ENCODE peak calls at places on chromosomes 16 and 17, in four cellular contexts. One of them, this sample, is unnamed.

GRCh38 chr16:23114131-23114904 is 34.9 kb downstream of the USP31 start:
- DNase-seq in K562: no peak
- DNase-seq in GM12878: no peak
- DNase-seq in HL-60: no peak
- DNase-seq in this sample: no peak

GRCh38 chr17:43434902-43435319 is 36.1 kb downstream of the ARL4D start:
- DNase-seq in K562: no peak
- DNase-seq in GM12878: no peak
- DNase-seq in HL-60: no peak
- DNase-seq in this sample: no peak

GRCh38 chr17:22217135-22217534 is 524.8 kb downstream of the KCNJ18 start:
- DNase-seq in K562: no peak
- DNase-seq in GM12878: no peak
- DNase-seq in HL-60: no peak
- DNase-seq in this sample: no peak

GRCh38 chr17:38735161-38735997 is 5.2 kb downstream of the CISD3 start:
- DNase-seq in K562: peak
- DNase-seq in GM12878: no peak
- DNase-seq in HL-60: no peak
- DNase-seq in this sample: peak

GRCh38 chr17:49698005-49698404 is 9.8 kb downstream of the SLC35B1 start:
- DNase-seq in K562: no peak
- DNase-seq in GM12878: no peak
- DNase-seq in HL-60: no peak
- DNase-seq in this sample: no peak

GRCh38 chr17:45129426-45129939 is 2.8 kb downstream of the PLCD3 start:
- DNase-seq in K562: no peak
- DNase-seq in GM12878: no peak
- DNase-seq in HL-60: no peak
- DNase-seq in this sample: no peak

GRCh38 chr16:49651980-49652379 is 203.9 kb downstream of the ZNF423 start:
- DNase-seq in K562: no peak
- DNase-seq in GM12878: no peak
- DNase-seq in HL-60: no peak
- DNase-seq in this sample: no peak

GRCh38 chr16:53904533-53904932 is 200.6 kb downstream of the FTO start:
- DNase-seq in K562: no peak
- DNase-seq in GM12878: no peak
- DNase-seq in HL-60: no peak
- DNase-seq in this sample: no peak

GRCh38 chr17:81509687-81510523 is 2.7 kb downstream of the ACTG1 start:
- DNase-seq in K562: no peak
- DNase-seq in GM12878: no peak
- DNase-seq in HL-60: peak
- DNase-seq in this sample: no peak

GRCh38 chr16:49605536-49606241 is 232.1 kb downstream of the C16orf78 start:
- DNase-seq in K562: no peak
- DNase-seq in GM12878: no peak
- DNase-seq in HL-60: no peak
- DNase-seq in this sample: no peak

GRCh38 chr17:80559688-80560290 is 15.2 kb downstream of the RPTOR start:
- DNase-seq in K562: no peak
- DNase-seq in GM12878: no peak
- DNase-seq in HL-60: no peak
- DNase-seq in this sample: no peak

GRCh38 chr17:71914042-71914441 is 206.8 kb upstream of the SOX9 start:
- DNase-seq in K562: no peak
- DNase-seq in GM12878: no peak
- DNase-seq in HL-60: no peak
- DNase-seq in this sample: no peak

GRCh38 chr16:17529982-17530760 is 59.4 kb upstream of the XYLT1 start:
- DNase-seq in K562: peak
- DNase-seq in GM12878: peak
- DNase-seq in HL-60: no peak
- DNase-seq in this sample: peak
- TF ChIP-seq SPI1 in K562: no peak
- TF ChIP-seq SPI1 in GM12878: no peak
- TF ChIP-seq SPI1 in HL-60: no peak
- TF ChIP-seq SPI1 in this sample: no peak

GRCh38 chr16:8199390-8199789 is 390.9 kb downstream of the TMEM114 start:
- DNase-seq in K562: no peak
- DNase-seq in GM12878: no peak
- DNase-seq in HL-60: no peak
- DNase-seq in this sample: no peak

GRCh38 chr16:8204096-8204495 is 386.2 kb downstream of the TMEM114 start:
- DNase-seq in K562: no peak
- DNase-seq in GM12878: no peak
- DNase-seq in HL-60: no peak
- DNase-seq in this sample: no peak

GRCh38 chr16:8200839-8201238 is 389.5 kb downstream of the TMEM114 start:
- DNase-seq in K562: no peak
- DNase-seq in GM12878: no peak
- DNase-seq in HL-60: no peak
- DNase-seq in this sample: no peak

DNA sequence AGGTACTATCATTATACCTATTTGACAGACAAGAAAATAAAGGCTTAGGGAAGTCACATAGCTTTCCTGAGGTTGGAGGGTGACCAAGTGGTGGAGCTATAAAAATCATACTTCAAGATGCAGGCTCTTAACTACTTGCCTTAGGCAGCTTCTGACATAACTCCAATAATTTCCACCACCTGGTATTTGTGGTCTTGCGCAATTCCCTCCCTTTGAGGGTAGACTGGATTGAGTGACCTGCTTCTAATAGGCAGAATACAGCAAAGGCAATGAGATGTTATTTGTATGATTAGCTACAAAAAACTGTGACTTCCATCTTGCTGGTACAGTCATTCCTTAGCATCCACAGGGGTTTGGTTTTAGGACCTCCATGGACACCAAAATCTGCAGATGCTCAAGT is 385.5 kb downstream of the TMEM114 start:
- DNase-seq in K562: no peak
- DNase-seq in GM12878: no peak
- DNase-seq in HL-60: no peak
- DNase-seq in this sample: no peak
- TF ChIP-seq SPI1 in K562: no peak
- TF ChIP-seq SPI1 in GM12878: no peak
- TF ChIP-seq SPI1 in HL-60: no peak
- TF ChIP-seq SPI1 in this sample: no peak

GRCh38 chr17:20314834-20315233 is 152.5 kb downstream of the LGALS9B start:
- DNase-seq in K562: no peak
- DNase-seq in GM12878: no peak
- DNase-seq in HL-60: no peak
- DNase-seq in this sample: no peak
- TF ChIP-seq SPI1 in K562: no peak
- TF ChIP-seq SPI1 in GM12878: no peak
- TF ChIP-seq SPI1 in HL-60: no peak
- TF ChIP-seq SPI1 in this sample: no peak

DNA sequence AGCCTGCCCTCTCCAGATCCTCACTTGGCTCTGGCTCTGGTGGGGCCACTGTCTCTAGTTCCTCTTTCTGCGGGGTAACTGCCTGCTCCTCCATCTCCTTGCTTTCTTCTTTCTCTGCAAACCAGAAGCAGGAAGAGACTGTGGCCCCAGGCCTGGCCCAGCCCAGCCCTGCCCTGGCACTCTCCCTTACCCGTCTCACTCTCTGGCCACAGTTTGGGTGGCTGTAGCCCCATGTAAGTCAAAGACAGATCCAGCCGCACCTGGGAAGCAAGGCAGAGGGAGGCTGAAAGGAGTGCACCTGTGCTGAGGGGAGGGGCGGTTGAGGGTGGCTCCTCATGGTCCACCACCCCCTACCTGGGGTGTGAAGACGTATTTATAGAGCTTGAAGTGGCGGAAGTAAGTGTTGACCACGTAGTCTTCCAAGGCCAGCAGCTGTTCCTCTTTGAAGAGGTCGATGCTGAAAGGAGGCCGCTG is 2.8 kb downstream of the CFAP119 start:
- DNase-seq in K562: no peak
- DNase-seq in GM12878: no peak
- DNase-seq in HL-60: peak
- DNase-seq in this sample: no peak
- TF ChIP-seq SPI1 in K562: no peak
- TF ChIP-seq SPI1 in GM12878: peak
- TF ChIP-seq SPI1 in HL-60: peak
- TF ChIP-seq SPI1 in this sample: peak

GRCh38 chr17:4920351-4921048 is 11.6 kb upstream of the GP1BA start:
- DNase-seq in K562: no peak
- DNase-seq in GM12878: no peak
- DNase-seq in HL-60: no peak
- DNase-seq in this sample: no peak
- TF ChIP-seq SPI1 in K562: no peak
- TF ChIP-seq SPI1 in GM12878: no peak
- TF ChIP-seq SPI1 in HL-60: no peak
- TF ChIP-seq SPI1 in this sample: no peak